ENCODE peak calls at places on chromosomes 16 and 17, in six cellular contexts. X is H1, D is H9, M is IMR-90, Y is trophoblast cell, A is neuronal stem cell. L is an unnamed sample.

GRCh38 chr16:86992587-86992986 is 324.6 kb downstream of the C16orf95 start:
- DNase-seq in X (no peak), D (no peak), M (no peak), Y (no peak), A (no peak), L (no peak)

GRCh38 chr17:2212328-2212981 is 91.1 kb downstream of the SMG6 start:
- DNase-seq in X (no peak), D (no peak), M (peak; percentile 79), Y (peak; percentile 79), A (no peak), L (peak; percentile 59)

GRCh38 chr17:82346342-82347300 is 12.4 kb upstream of the TEX19 start:
- DNase-seq in X (no peak), D (no peak), M (no peak), Y (no peak), A (no peak), L (no peak)

GRCh38 chr16:19152042-19152441 is 16.0 kb upstream of the SYT17 start:
- DNase-seq in X (no peak), D (no peak), M (no peak), Y (no peak), A (no peak), L (no peak)

GRCh38 chr16:12063004-12063395 is 86.5 kb downstream of the SNX29 start:
- DNase-seq in X (no peak), D (no peak), M (no peak), Y (no peak), A (no peak), L (no peak)

GRCh38 chr17:21463204-21463661 is 87.1 kb downstream of the KCNJ12 start:
- DNase-seq in X (no peak), D (no peak), M (no peak), Y (no peak), A (no peak), L (no peak)

GRCh38 chr17:72134560-72135399 is 14.0 kb downstream of the SOX9 start:
- DNase-seq in X (no peak), D (no peak), M (peak; percentile 82), Y (no peak), A (no peak), L (no peak)

GRCh38 chr16:75566889-75567255 is 693 bp downstream of the GABARAPL2 start:
- DNase-seq in X (peak; percentile 57), D (no peak), M (no peak), Y (peak; percentile 12), A (no peak), L (peak; percentile 20)

GRCh38 chr16:69942627-69943170 is 8.4 kb upstream of the CLEC18A start:
- DNase-seq in X (no peak), D (no peak), M (no peak), Y (no peak), A (no peak), L (no peak)

GRCh38 chr16:26169451-26169850 is 477.7 kb downstream of the HS3ST4 start:
- DNase-seq in X (no peak), D (no peak), M (no peak), Y (no peak), A (no peak), L (no peak)

GRCh38 chr17:40582328-40582901 is 17.1 kb upstream of the CCR7 start:
- DNase-seq in X (no peak), D (no peak), M (no peak), Y (no peak), A (no peak), L (no peak)

GRCh38 chr16:3193221-3194212 is 5.5 kb downstream of the OR1F1 start:
- DNase-seq in X (no peak), D (no peak), M (no peak), Y (peak; percentile 44), A (no peak), L (no peak)

GRCh38 chr17:82674656-82675475 is 23.6 kb downstream of the RAB40B start:
- DNase-seq in X (no peak), D (no peak), M (no peak), Y (no peak), A (no peak), L (no peak)

GRCh38 chr16:12601290-12601900 is 202.3 kb downstream of the CPPED1 start:
- DNase-seq in X (no peak), D (peak; percentile 19), M (no peak), Y (no peak), A (no peak), L (no peak)

GRCh38 chr17:83125515-83126274 is 46.3 kb downstream of the METRNL start:
- DNase-seq in X (no peak), D (peak; percentile 30), M (no peak), Y (peak; percentile 62), A (no peak), L (no peak)

GRCh38 chr17:50817142-50817751 is 18.1 kb upstream of the WFIKKN2 start:
- DNase-seq in X (peak; percentile 82), D (peak; percentile 71), M (no peak), Y (peak; percentile 30), A (no peak), L (peak; percentile 17)

GRCh38 chr16:21211486-21211885 is at the start of gene ZP2:
- DNase-seq in X (no peak), D (no peak), M (no peak), Y (no peak), A (no peak), L (no peak)

GRCh38 chr17:15321556-15322250 is 19.7 kb downstream of the TEKT3 start:
- DNase-seq in X (no peak), D (no peak), M (peak; percentile 79), Y (no peak), A (no peak), L (no peak)

GRCh38 chr16:71456801-71457200 is 5.2 kb downstream of the ZNF23 start:
- DNase-seq in X (no peak), D (no peak), M (no peak), Y (no peak), A (no peak), L (no peak)

GRCh38 chr16:71460246-71460645 is 1.8 kb downstream of the ZNF23 start:
- DNase-seq in X (no peak), D (no peak), M (peak; percentile 88), Y (peak; percentile 78), A (no peak), L (peak; percentile 69)

GRCh38 chr16:71459510-71459909 is 2.5 kb downstream of the ZNF23 start:
- DNase-seq in X (no peak), D (no peak), M (no peak), Y (no peak), A (no peak), L (no peak)

GRCh38 chr16:71467810-71468209 is 5.8 kb upstream of the ZNF23 start:
- DNase-seq in X (no peak), D (peak; percentile 69), M (peak; percentile 28), Y (peak; percentile 69), A (peak; percentile 63), L (peak; percentile 43)

DNA sequence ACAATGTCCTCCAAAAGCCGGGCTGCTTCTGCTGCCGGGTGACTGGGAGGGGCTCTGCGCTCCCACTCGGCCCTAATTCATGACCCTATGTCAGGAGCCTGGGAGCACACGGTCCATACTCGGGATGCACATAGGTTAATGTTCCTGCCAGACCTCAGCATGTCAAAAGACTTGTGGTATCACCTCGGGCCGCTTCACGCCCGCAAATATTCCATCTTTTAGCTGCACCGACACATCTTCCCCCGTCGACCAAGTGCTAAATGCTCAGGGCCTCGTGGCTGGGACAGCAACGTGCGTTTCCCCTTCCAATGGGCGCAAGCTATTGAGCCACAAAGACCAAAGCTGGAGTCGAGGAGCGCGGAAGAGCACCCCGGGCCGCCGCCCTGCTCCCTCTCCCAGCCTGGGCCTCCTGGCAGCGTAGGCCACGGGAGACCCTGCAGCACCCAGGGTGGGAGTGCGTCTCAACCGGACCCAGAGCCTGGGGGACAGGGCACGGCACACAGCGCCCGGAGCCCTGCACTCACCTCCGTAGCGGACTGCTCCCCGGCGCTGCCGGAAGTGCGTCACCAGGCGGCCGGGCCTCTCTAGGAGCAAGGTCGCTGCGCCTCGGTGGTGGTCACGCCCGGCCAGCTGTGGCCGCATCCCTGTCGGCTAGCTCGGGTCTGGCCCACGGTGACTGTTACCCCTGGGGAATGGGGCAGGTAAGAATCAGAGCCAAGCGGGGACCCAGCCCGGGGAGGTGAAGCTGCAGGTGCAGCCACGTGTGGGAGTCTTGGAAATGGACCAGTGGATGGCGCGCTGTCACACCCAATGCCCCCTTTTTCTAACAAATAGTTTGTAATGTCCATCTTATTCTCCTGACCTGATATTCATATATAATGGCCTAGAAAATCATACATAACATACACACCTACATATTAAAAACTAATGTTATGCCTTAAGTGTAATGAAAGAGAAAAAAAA is at the start of gene ZNF23:
- DNase-seq in X (peak; percentile 92), D (peak; percentile 81), M (peak; percentile 74), Y (peak; percentile 84), A (peak; percentile 75), L (peak; percentile 81)
- H4K8ac ChIP-seq in X (peak within 1 kb of the TSS; percentile 99), D (no peak within 1 kb of the TSS), M (peak within 1 kb of the TSS; percentile 97), Y (peak within 1 kb of the TSS; percentile 99), A (peak within 1 kb of the TSS; percentile 95), L (peak within 1 kb of the TSS; percentile 100)

GRCh38 chr16:27464663-27465482 is 62.9 kb downstream of the IL21R start:
- DNase-seq in X (no peak), D (no peak), M (no peak), Y (no peak), A (no peak), L (no peak)
- H3K14ac ChIP-seq in X (no peak overlapping the region), D (no peak overlapping the region), M (no peak overlapping the region), Y (no peak overlapping the region), A (no peak overlapping the region), L (no peak overlapping the region)

DNA sequence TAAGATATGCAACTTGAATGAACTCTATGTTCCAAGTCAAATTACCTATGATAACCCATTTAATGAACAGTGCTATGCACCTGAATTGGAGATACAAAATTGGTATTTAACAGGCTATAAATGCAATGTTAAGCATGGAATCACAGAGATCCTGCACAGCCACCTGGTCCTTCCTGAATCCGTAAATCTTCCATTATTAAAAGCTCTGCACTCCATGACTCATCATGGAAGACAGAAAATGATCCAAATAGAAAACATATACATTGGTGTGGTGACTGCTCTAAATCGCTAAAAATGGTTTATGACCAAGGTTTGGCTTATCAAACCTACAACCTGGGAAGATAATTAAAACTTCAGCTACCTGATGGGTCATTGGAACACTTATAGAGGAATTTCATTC is 45.3 kb downstream of the GLG1 start:
- DNase-seq in X (no peak), D (no peak), M (peak; percentile 18), Y (no peak), A (no peak), L (no peak)
- H4K8ac ChIP-seq in X (no peak overlapping the region), D (no peak overlapping the region), M (no peak overlapping the region), Y (no peak overlapping the region), A (no peak overlapping the region), L (no peak overlapping the region)

GRCh38 chr16:14014284-14014625 is 56.9 kb upstream of the MRTFB start:
- DNase-seq in X (no peak), D (no peak), M (no peak), Y (no peak), A (no peak), L (no peak)

GRCh38 chr16:14013145-14013570 is 58.0 kb upstream of the MRTFB start:
- DNase-seq in X (no peak), D (no peak), M (no peak), Y (no peak), A (no peak), L (no peak)

GRCh38 chr16:14011846-14012245 is 59.3 kb upstream of the MRTFB start:
- DNase-seq in X (no peak), D (no peak), M (no peak), Y (no peak), A (no peak), L (no peak)

GRCh38 chr16:14013571-14014283 is 57.4 kb upstream of the MRTFB start:
- DNase-seq in X (no peak), D (no peak), M (peak; percentile 93), Y (peak; percentile 98), A (no peak), L (peak; percentile 88)

GRCh38 chr16:14011006-14011405 is 60.1 kb upstream of the MRTFB start:
- DNase-seq in X (no peak), D (no peak), M (no peak), Y (no peak), A (no peak), L (no peak)
- H3K14ac ChIP-seq in X (no peak overlapping the region), D (no peak overlapping the region), M (no peak overlapping the region), Y (no peak overlapping the region), A (no peak overlapping the region), L (no peak overlapping the region)